ENCODE peak calls at places on chromosomes 6 and 20, in seven cellular contexts. F is fibroblast of mammary gland, X is cardiac fibroblast, A is tibial artery, L is body of pancreas, W is WERI-Rb-1, S is epithelial cell of esophagus. N is an unnamed sample.

GRCh38 chr6:170143401-170144150 is 147.3 kb downstream of the DLL1 start:
- DNase-seq in F (no peak), X (no peak), A (peak; percentile 8), L (no peak), W (no peak), S (no peak), N (peak; percentile 34)

GRCh38 chr6:34517966-34518365 is 38.2 kb downstream of the SPDEF start:
- DNase-seq in F (no peak), X (no peak), A (no peak), L (no peak), W (no peak), S (no peak), N (no peak)

GRCh38 chr6:104623052-104623690 is 236.5 kb downstream of the HACE1 start:
- DNase-seq in F (no peak), X (no peak), A (no peak), L (peak; percentile 9), W (no peak), S (peak; percentile 50), N (no peak)

GRCh38 chr6:3165631-3166534 is 8.5 kb upstream of the TUBB2A start:
- DNase-seq in F (peak; percentile 28), X (peak; percentile 57), A (no peak), L (no peak), W (no peak), S (no peak), N (no peak)

GRCh38 chr6:1461207-1461606 is 71.8 kb downstream of the FOXF2 start:
- DNase-seq in F (peak; percentile 68), X (peak; percentile 45), A (no peak), L (no peak), W (no peak), S (peak; percentile 72), N (no peak)

GRCh38 chr6:91654844-91655192 is 1067.9 kb upstream of the MAP3K7 start:
- DNase-seq in F (no peak), X (no peak), A (no peak), L (no peak), W (no peak), S (no peak), N (no peak)

GRCh38 chr20:64146301-64146935 is 17.8 kb upstream of the MYT1 start:
- DNase-seq in F (no peak), X (no peak), A (no peak), L (no peak), W (peak; percentile 33), S (no peak), N (no peak)

GRCh38 chr6:2667617-2668016 is 83.1 kb downstream of the MYLK4 start:
- DNase-seq in F (no peak), X (no peak), A (no peak), L (no peak), W (no peak), S (no peak), N (no peak)

GRCh38 chr20:21182832-21183563 is 57.1 kb downstream of the KIZ start:
- DNase-seq in F (peak; percentile 93), X (peak; percentile 84), A (no peak), L (no peak), W (no peak), S (peak; percentile 20), N (no peak)

GRCh38 chr20:47267621-47268020 is 88.9 kb downstream of the ZMYND8 start:
- DNase-seq in F (no peak), X (no peak), A (no peak), L (no peak), W (no peak), S (no peak), N (no peak)

GRCh38 chr6:5208491-5208890 is 52.3 kb downstream of the LYRM4 start:
- DNase-seq in F (no peak), X (peak; percentile 25), A (no peak), L (no peak), W (no peak), S (no peak), N (no peak)

GRCh38 chr20:22819134-22819533 is 216.0 kb upstream of the SSTR4 start:
- DNase-seq in F (no peak), X (no peak), A (no peak), L (no peak), W (no peak), S (no peak), N (no peak)

GRCh38 chr20:22815206-22815551 is 219.9 kb upstream of the SSTR4 start:
- DNase-seq in F (no peak), X (no peak), A (no peak), L (no peak), W (no peak), S (no peak), N (no peak)

GRCh38 chr20:22814475-22815205 is 220.5 kb upstream of the SSTR4 start:
- DNase-seq in F (no peak), X (no peak), A (no peak), L (no peak), W (no peak), S (no peak), N (no peak)

GRCh38 chr20:22816016-22816415 is 219.1 kb upstream of the SSTR4 start:
- DNase-seq in F (no peak), X (no peak), A (no peak), L (no peak), W (no peak), S (no peak), N (no peak)

DNA sequence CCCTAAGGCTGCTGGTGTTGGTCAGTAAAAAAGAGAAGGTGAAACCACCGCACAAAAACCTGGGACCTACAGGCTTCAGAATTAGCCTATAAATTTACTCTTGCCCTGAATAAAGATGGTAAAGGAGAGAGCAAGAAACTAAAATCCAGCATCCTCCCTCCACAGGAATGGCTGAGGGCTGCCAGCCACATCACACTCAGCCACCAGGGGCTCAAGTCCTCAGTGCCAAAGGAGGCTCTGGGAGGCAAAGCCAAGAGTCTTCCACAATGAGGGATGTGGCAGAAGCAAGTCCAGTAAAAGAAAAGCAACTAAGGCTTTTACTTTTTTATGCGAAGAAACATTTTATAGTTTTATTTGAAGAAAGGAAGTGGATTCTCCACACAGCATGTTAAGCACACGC is 219.5 kb upstream of the SSTR4 start:
- DNase-seq in F (no peak), X (no peak), A (no peak), L (no peak), W (no peak), S (no peak), N (no peak)
- TF ChIP-seq CTCF in F (no peak), X (peak; percentile 28), A (no peak), L (no peak), W (no peak), S (no peak), N (no peak)

DNA sequence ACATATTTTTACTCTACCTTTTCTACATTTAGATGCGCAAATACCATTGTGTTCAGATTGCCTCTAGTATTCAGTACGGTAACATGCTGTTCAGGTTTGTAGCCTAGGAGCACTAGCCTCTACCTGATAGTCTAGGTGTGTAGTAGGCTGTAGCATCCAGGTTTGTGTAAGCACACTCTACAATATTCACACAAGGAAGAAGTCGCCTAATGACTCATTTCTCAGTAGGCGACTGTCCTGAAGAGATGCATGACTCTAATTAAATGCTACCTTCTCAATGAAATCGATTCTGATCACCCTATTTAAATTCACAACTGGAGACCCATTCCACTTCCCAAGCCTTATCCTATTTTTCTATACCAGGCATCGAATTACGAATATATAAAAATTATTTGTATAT is 1.3 kb downstream of the MCUR1 start:
- DNase-seq in F (no peak), X (no peak), A (no peak), L (no peak), W (no peak), S (peak; percentile 35), N (no peak)
- H3K4me3 ChIP-seq in F (peak overlapping the region; percentile 69), X (peak overlapping the region; percentile 79), A (peak overlapping the region; percentile 72), L (no peak overlapping the region), W (peak overlapping the region; percentile 83), S (peak overlapping the region; percentile 73), N (peak overlapping the region; percentile 97)

GRCh38 chr6:168045141-168045691 is 33.8 kb downstream of the FRMD1 start:
- DNase-seq in F (no peak), X (no peak), A (no peak), L (no peak), W (peak; percentile 77), S (no peak), N (no peak)
- TF ChIP-seq CTCF in F (no peak), X (no peak), A (no peak), L (no peak), W (peak; percentile 65), S (no peak), N (no peak)

GRCh38 chr6:41589223-41589622 is 43.0 kb downstream of the FOXP4 start:
- DNase-seq in F (no peak), X (no peak), A (no peak), L (no peak), W (no peak), S (no peak), N (no peak)
- H3K4me3 ChIP-seq in F (no peak overlapping the region), X (no peak overlapping the region), A (no peak overlapping the region), L (no peak overlapping the region), W (no peak overlapping the region), S (no peak overlapping the region), N (no peak overlapping the region)

N was measured in ascending aorta.